ENCODE peak calls at places on chromosomes 5 and 9, in ten cellular contexts. D, F, Q, A, O, V, I, E, T and K are unnamed samples.
A peak's percentile ranks its signal among the peaks of the same experiment; 100 is the strongest.

GRCh38 chr9:80775515-80775914 is 913.8 kb downstream of the TLE1 start:
- DNase-seq in D (no peak), F (no peak), Q (no peak), A (no peak), O (no peak), V (no peak), I (no peak), E (no peak), T (no peak), K (no peak)

GRCh38 chr9:79623799-79624721 is 52.3 kb downstream of the TLE4 start:
- DNase-seq in D (no peak), F (no peak), Q (no peak), A (no peak), O (no peak), V (peak; percentile 21), I (peak; percentile 1), E (peak; percentile 29), T (peak; percentile 57), K (no peak)

GRCh38 chr9:37565661-37566618 is 10.2 kb downstream of the FBXO10 start:
- DNase-seq in D (no peak), F (no peak), Q (no peak), A (no peak), O (no peak), V (no peak), I (no peak), E (no peak), T (no peak), K (no peak)

GRCh38 chr5:157076558-157076957 is 17.6 kb upstream of the HAVCR1 start:
- DNase-seq in D (no peak), F (no peak), Q (no peak), A (no peak), O (no peak), V (no peak), I (no peak), E (no peak), T (no peak), K (no peak)

GRCh38 chr9:21252727-21253547 is 13.1 kb upstream of the IFNA14 start:
- DNase-seq in D (no peak), F (no peak), Q (no peak), A (peak; percentile 23), O (no peak), V (peak; percentile 25), I (no peak), E (peak; percentile 13), T (peak; percentile 50), K (peak; percentile 11)

GRCh38 chr9:27534658-27535209 is 5.1 kb upstream of the MOB3B start:
- DNase-seq in D (no peak), F (no peak), Q (no peak), A (no peak), O (no peak), V (no peak), I (no peak), E (no peak), T (no peak), K (no peak)

GRCh38 chr5:55636177-55636576 is 75.9 kb downstream of the SLC38A9 start:
- DNase-seq in D (no peak), F (peak; percentile 26), Q (no peak), A (peak; percentile 78), O (no peak), V (no peak), I (no peak), E (no peak), T (no peak), K (peak; percentile 66)

GRCh38 chr5:78127875-78128274 is 166.6 kb downstream of the AP3B1 start:
- DNase-seq in D (no peak), F (no peak), Q (no peak), A (no peak), O (no peak), V (no peak), I (no peak), E (no peak), T (peak; percentile 29), K (no peak)

GRCh38 chr9:130319944-130320696 is 54.6 kb downstream of the HMCN2 start:
- DNase-seq in D (no peak), F (no peak), Q (no peak), A (no peak), O (no peak), V (no peak), I (no peak), E (no peak), T (no peak), K (no peak)

GRCh38 chr5:174159327-174160247 is 114.1 kb downstream of the NSG2 start:
- DNase-seq in D (no peak), F (no peak), Q (no peak), A (no peak), O (no peak), V (no peak), I (no peak), E (no peak), T (no peak), K (no peak)

GRCh38 chr5:103340717-103341397 is 82.3 kb downstream of the MACIR start:
- DNase-seq in D (no peak), F (no peak), Q (no peak), A (no peak), O (no peak), V (no peak), I (no peak), E (no peak), T (no peak), K (no peak)

GRCh38 chr9:137247135-137247915 is 3.8 kb upstream of the STPG3 start:
- DNase-seq in D (no peak), F (no peak), Q (no peak), A (peak; percentile 17), O (no peak), V (no peak), I (no peak), E (no peak), T (no peak), K (no peak)